ENCODE peak calls at places on chromosome X, in ten cellular contexts. G is small intestine, S is epithelial cell of prostate, J is substantia nigra, A is AG04450, D is stomach, Z is GM23248, K is psoas muscle, Y is sigmoid colon, O is kidney. I is an unnamed sample.

GRCh38 chrX:143669395-143669794 is 33.5 kb upstream of the SLITRK4 start:
- DNase-seq in G (no peak), S (no peak), J (no peak), A (no peak), D (no peak), Z (peak), K (no peak), Y (no peak), O (no peak), I (peak)

GRCh38 chrX:50691820-50692219 is 122.2 kb downstream of the SHROOM4 start:
- DNase-seq in G (peak), S (no peak), J (no peak), A (peak), D (no peak), Z (peak), K (no peak), Y (no peak), O (no peak), I (peak)

GRCh38 chrX:143580266-143580665 is 55.6 kb downstream of the SLITRK4 start:
- DNase-seq in G (no peak), S (no peak), J (no peak), A (no peak), D (no peak), Z (no peak), K (no peak), Y (no peak), O (no peak), I (peak)

GRCh38 chrX:24718771-24719170 is 25.1 kb downstream of the POLA1 start:
- DNase-seq in G (no peak), S (no peak), J (no peak), A (no peak), D (no peak), Z (no peak), K (no peak), Y (no peak), O (no peak), I (no peak)

GRCh38 chrX:150032742-150033141 is 94.5 kb upstream of the EOLA2 start:
- DNase-seq in G (peak), S (no peak), J (no peak), A (no peak), D (no peak), Z (peak), K (no peak), Y (no peak), O (no peak), I (peak)

GRCh38 chrX:39705299-39705698 is 392.5 kb downstream of the BCOR start:
- DNase-seq in G (peak), S (peak), J (no peak), A (peak), D (peak), Z (peak), K (peak), Y (peak), O (peak), I (peak)

GRCh38 chrX:152926279-152926678 is 28.4 kb downstream of the ZNF185 start:
- DNase-seq in G (peak), S (peak), J (peak), A (no peak), D (peak), Z (peak), K (no peak), Y (no peak), O (peak), I (peak)

GRCh38 chrX:43493751-43494150 is 162.3 kb upstream of the MAOA start:
- DNase-seq in G (no peak), S (no peak), J (no peak), A (no peak), D (no peak), Z (no peak), K (no peak), Y (no peak), O (no peak), I (no peak)

GRCh38 chrX:43703211-43703791 is 47.2 kb downstream of the MAOA start:
- DNase-seq in G (peak), S (no peak), J (no peak), A (no peak), D (no peak), Z (peak), K (no peak), Y (no peak), O (no peak), I (no peak)

GRCh38 chrX:2504706-2505332 is 4.0 kb upstream of the DHRSX start:
- DNase-seq in G (no peak), S (no peak), J (no peak), A (no peak), D (no peak), Z (no peak), K (no peak), Y (no peak), O (no peak), I (no peak)

GRCh38 chrX:43644124-43644701 is 11.9 kb upstream of the MAOA start:
- DNase-seq in G (no peak), S (peak), J (no peak), A (no peak), D (no peak), Z (peak), K (no peak), Y (no peak), O (no peak), I (peak)

GRCh38 chrX:136395271-136395670 is 92.5 kb upstream of the BRS3 start:
- DNase-seq in G (no peak), S (no peak), J (no peak), A (no peak), D (no peak), Z (peak), K (no peak), Y (no peak), O (no peak), I (peak)

GRCh38 chrX:15749642-15750610 is 11.9 kb downstream of the CA5B start:
- DNase-seq in G (peak), S (no peak), J (peak), A (no peak), D (peak), Z (peak), K (no peak), Y (no peak), O (no peak), I (no peak)

GRCh38 chrX:118519411-118520205 is 24.0 kb downstream of the DOCK11 start:
- DNase-seq in G (no peak), S (no peak), J (no peak), A (no peak), D (no peak), Z (peak), K (no peak), Y (no peak), O (no peak), I (no peak)

GRCh38 chrX:27619459-27619858 is 29.3 kb downstream of the DCAF8L2 start:
- DNase-seq in G (peak), S (no peak), J (no peak), A (no peak), D (no peak), Z (no peak), K (no peak), Y (no peak), O (no peak), I (no peak)

DNA sequence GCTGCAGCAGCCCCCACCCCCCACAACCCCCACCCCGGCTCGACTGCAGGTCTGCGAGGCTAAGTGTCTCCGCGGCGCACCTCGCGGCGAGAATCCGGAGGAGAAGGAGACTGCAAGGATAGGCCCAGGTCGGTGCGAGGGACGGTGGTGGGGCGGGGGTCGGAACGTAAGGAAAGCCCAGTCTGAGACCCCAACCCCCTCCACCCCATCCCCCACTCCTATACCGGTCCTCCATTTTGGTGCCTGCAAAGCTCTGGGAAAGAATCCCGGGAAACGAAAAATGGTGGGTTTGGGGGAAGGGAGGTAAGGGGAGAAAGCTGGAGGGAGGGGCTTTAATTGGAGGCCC is 614 bp downstream of the BEX3 start:
- DNase-seq in G (no peak), S (no peak), J (no peak), A (no peak), D (no peak), Z (peak), K (peak), Y (no peak), O (no peak), I (no peak)
- H3K27ac ChIP-seq in G (peak), S (peak), J (peak), A (peak), D (peak), Z (peak), K (no peak), Y (peak), O (no peak), I (peak)

GRCh38 chrX:124518888-124519287 is 172.5 kb downstream of the SH2D1A start:
- DNase-seq in G (no peak), S (no peak), J (no peak), A (no peak), D (no peak), Z (peak), K (no peak), Y (no peak), O (no peak), I (no peak)
- H3K27ac ChIP-seq in G (no peak), S (no peak), J (no peak), A (no peak), D (no peak), Z (no peak), K (no peak), Y (no peak), O (no peak), I (no peak)

GRCh38 chrX:13734278-13735172 is at the start of the genes OFD1 and TRAPPC2:
- DNase-seq in G (peak), S (peak), J (peak), A (peak), D (peak), Z (peak), K (peak), Y (peak), O (peak), I (peak)
- H3K27ac ChIP-seq in G (peak), S (peak), J (peak), A (peak), D (peak), Z (peak), K (peak), Y (peak), O (peak), I (peak)

GRCh38 chrX:63299596-63299995 is 51.5 kb downstream of the SPIN4 start:
- DNase-seq in G (no peak), S (no peak), J (no peak), A (no peak), D (no peak), Z (no peak), K (no peak), Y (no peak), O (no peak), I (no peak)
- H3K27ac ChIP-seq in G (no peak), S (no peak), J (no peak), A (no peak), D (no peak), Z (no peak), K (no peak), Y (no peak), O (no peak), I (no peak)

DNA sequence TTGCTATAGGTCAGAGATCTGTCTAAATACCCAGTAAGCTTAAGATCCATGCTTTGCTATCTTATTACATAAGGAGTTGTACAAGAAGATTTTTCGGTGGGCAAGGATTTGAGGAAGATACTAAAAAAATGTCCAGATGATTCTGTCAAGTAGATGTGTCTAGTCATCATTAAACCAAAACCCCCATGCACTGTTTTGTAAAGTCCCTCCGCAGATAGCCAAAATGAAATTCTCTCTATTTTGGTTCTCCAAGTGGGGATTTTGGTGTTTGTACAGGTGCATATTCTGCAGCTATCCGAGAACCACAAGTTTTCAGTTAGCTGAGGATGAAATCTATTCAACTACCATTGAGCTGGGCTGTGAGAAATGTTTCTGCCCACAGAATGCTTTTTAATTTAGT is 994.8 kb downstream of the NLGN4X start:
- DNase-seq in G (no peak), S (no peak), J (no peak), A (no peak), D (no peak), Z (no peak), K (no peak), Y (no peak), O (no peak), I (no peak)
- H3K27ac ChIP-seq in G (no peak), S (no peak), J (no peak), A (no peak), D (no peak), Z (no peak), K (no peak), Y (no peak), O (no peak), I (no peak)

GRCh38 chrX:67692246-67692645 is 148.4 kb downstream of the AR start:
- DNase-seq in G (no peak), S (no peak), J (no peak), A (peak), D (no peak), Z (peak), K (no peak), Y (no peak), O (no peak), I (no peak)
- H3K27ac ChIP-seq in G (no peak), S (no peak), J (no peak), A (peak), D (no peak), Z (peak), K (no peak), Y (no peak), O (no peak), I (no peak)

DNA sequence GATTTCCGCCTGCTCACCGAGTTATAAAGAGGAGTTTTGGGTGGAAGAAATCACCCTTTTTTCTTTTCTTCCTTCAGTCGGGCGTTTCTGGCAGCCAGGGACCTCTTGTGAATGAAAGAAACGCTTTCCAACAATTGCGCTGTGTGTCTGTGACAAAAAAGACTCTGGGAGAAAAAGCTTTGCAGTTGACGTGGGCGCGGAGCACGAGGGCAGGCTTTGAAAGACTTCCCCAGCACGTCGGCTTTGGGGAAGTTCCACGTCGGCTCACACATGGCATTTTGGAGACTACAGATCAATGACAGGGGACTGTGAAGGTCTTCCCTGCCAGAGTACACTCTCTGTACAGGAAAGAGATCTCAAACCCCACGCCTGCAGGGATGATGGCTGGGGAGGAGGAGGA is 135.3 kb downstream of the CRLF2 start:
- DNase-seq in G (no peak), S (no peak), J (peak), A (no peak), D (no peak), Z (no peak), K (no peak), Y (no peak), O (no peak), I (no peak)
- H3K27ac ChIP-seq in G (no peak), S (no peak), J (no peak), A (no peak), D (no peak), Z (no peak), K (no peak), Y (no peak), O (no peak), I (no peak)

GRCh38 chrX:129540725-129541184 is 696 bp downstream of the OCRL start:
- DNase-seq in G (peak), S (no peak), J (no peak), A (no peak), D (peak), Z (peak), K (peak), Y (peak), O (peak), I (no peak)
- H3K27ac ChIP-seq in G (peak), S (peak), J (peak), A (no peak), D (peak), Z (no peak), K (peak), Y (peak), O (peak), I (peak)

I was measured in RWPE1.